ENCODE peak calls at places on chromosomes 13 and 19, in six cellular contexts. One of them, this sample, is unnamed.
A peak's percentile ranks its signal among the peaks of the same experiment; 100 is the strongest.

GRCh38 chr13:91351123-91351522 is 3.6 kb downstream of the MIR17HG start:
- DNase-seq in ACHN: no peak
- DNase-seq in nucleus accumbens: no peak
- DNase-seq in stimulated activated CD8-positive, alpha-beta memory T cell treated with anti-CD3 and anti-CD28 coated beads, Interleukin-12 subunit alpha, Interleukin-12 subunit beta, amount 100 ng/mL, for 1 hour: no peak
- DNase-seq in LHCN-M2: no peak
- DNase-seq in WERI-Rb-1: no peak
- DNase-seq in this sample: no peak

GRCh38 chr13:79226250-79226649 is 179.8 kb downstream of the RBM26 start:
- DNase-seq in stimulated activated CD8-positive, alpha-beta memory T cell treated with anti-CD3 and anti-CD28 coated beads, Interleukin-12 subunit alpha, Interleukin-12 subunit beta, amount 100 ng/mL, for 1 hour: no peak
- DNase-seq in LHCN-M2: no peak
- DNase-seq in nucleus accumbens: no peak
- DNase-seq in WERI-Rb-1: no peak
- DNase-seq in ACHN: no peak
- DNase-seq in this sample: no peak

GRCh38 chr19:31348416-31349159 is 648 bp downstream of the TSHZ3 start:
- DNase-seq in stimulated activated CD8-positive, alpha-beta memory T cell treated with anti-CD3 and anti-CD28 coated beads, Interleukin-12 subunit alpha, Interleukin-12 subunit beta, amount 100 ng/mL, for 1 hour: no peak
- DNase-seq in ACHN: peak; percentile 34
- DNase-seq in LHCN-M2: peak; percentile 27
- DNase-seq in WERI-Rb-1: peak; percentile 28
- DNase-seq in nucleus accumbens: no peak
- DNase-seq in this sample: peak; percentile 37

GRCh38 chr19:16419671-16420394 is 51.9 kb downstream of the EPS15L1 start:
- DNase-seq in stimulated activated CD8-positive, alpha-beta memory T cell treated with anti-CD3 and anti-CD28 coated beads, Interleukin-12 subunit alpha, Interleukin-12 subunit beta, amount 100 ng/mL, for 1 hour: no peak
- DNase-seq in ACHN: no peak
- DNase-seq in LHCN-M2: no peak
- DNase-seq in nucleus accumbens: no peak
- DNase-seq in WERI-Rb-1: no peak
- DNase-seq in this sample: no peak

GRCh38 chr13:27125357-27126282 is 46.0 kb downstream of the USP12 start:
- DNase-seq in WERI-Rb-1: no peak
- DNase-seq in ACHN: no peak
- DNase-seq in nucleus accumbens: peak; percentile 9
- DNase-seq in stimulated activated CD8-positive, alpha-beta memory T cell treated with anti-CD3 and anti-CD28 coated beads, Interleukin-12 subunit alpha, Interleukin-12 subunit beta, amount 100 ng/mL, for 1 hour: no peak
- DNase-seq in LHCN-M2: no peak
- DNase-seq in this sample: no peak

GRCh38 chr13:75402787-75403186 is 79.2 kb downstream of the TBC1D4 start:
- DNase-seq in stimulated activated CD8-positive, alpha-beta memory T cell treated with anti-CD3 and anti-CD28 coated beads, Interleukin-12 subunit alpha, Interleukin-12 subunit beta, amount 100 ng/mL, for 1 hour: no peak
- DNase-seq in LHCN-M2: no peak
- DNase-seq in WERI-Rb-1: no peak
- DNase-seq in ACHN: peak; percentile 17
- DNase-seq in nucleus accumbens: no peak
- DNase-seq in this sample: no peak

GRCh38 chr13:98785968-98786367 is 33.5 kb upstream of the SLC15A1 start:
- DNase-seq in LHCN-M2: no peak
- DNase-seq in nucleus accumbens: no peak
- DNase-seq in ACHN: no peak
- DNase-seq in stimulated activated CD8-positive, alpha-beta memory T cell treated with anti-CD3 and anti-CD28 coated beads, Interleukin-12 subunit alpha, Interleukin-12 subunit beta, amount 100 ng/mL, for 1 hour: no peak
- DNase-seq in WERI-Rb-1: no peak
- DNase-seq in this sample: no peak

GRCh38 chr19:47792616-47793015 is 11.7 kb downstream of the TPRX1 start:
- DNase-seq in LHCN-M2: no peak
- DNase-seq in nucleus accumbens: no peak
- DNase-seq in stimulated activated CD8-positive, alpha-beta memory T cell treated with anti-CD3 and anti-CD28 coated beads, Interleukin-12 subunit alpha, Interleukin-12 subunit beta, amount 100 ng/mL, for 1 hour: no peak
- DNase-seq in ACHN: no peak
- DNase-seq in WERI-Rb-1: no peak
- DNase-seq in this sample: no peak

GRCh38 chr13:92265408-92265807 is 867.0 kb downstream of the GPC5 start:
- DNase-seq in stimulated activated CD8-positive, alpha-beta memory T cell treated with anti-CD3 and anti-CD28 coated beads, Interleukin-12 subunit alpha, Interleukin-12 subunit beta, amount 100 ng/mL, for 1 hour: no peak
- DNase-seq in nucleus accumbens: no peak
- DNase-seq in LHCN-M2: no peak
- DNase-seq in WERI-Rb-1: no peak
- DNase-seq in ACHN: no peak
- DNase-seq in this sample: no peak

GRCh38 chr19:7349961-7350711 is 1.4 kb downstream of the ARHGEF18 start:
- DNase-seq in LHCN-M2: no peak
- DNase-seq in stimulated activated CD8-positive, alpha-beta memory T cell treated with anti-CD3 and anti-CD28 coated beads, Interleukin-12 subunit alpha, Interleukin-12 subunit beta, amount 100 ng/mL, for 1 hour: peak; percentile 32
- DNase-seq in nucleus accumbens: no peak
- DNase-seq in WERI-Rb-1: no peak
- DNase-seq in ACHN: no peak
- DNase-seq in this sample: no peak

GRCh38 chr19:2271516-2272103 is 10.4 kb downstream of the PEAK3 start:
- DNase-seq in stimulated activated CD8-positive, alpha-beta memory T cell treated with anti-CD3 and anti-CD28 coated beads, Interleukin-12 subunit alpha, Interleukin-12 subunit beta, amount 100 ng/mL, for 1 hour: no peak
- DNase-seq in ACHN: peak; percentile 62
- DNase-seq in LHCN-M2: peak; percentile 88
- DNase-seq in WERI-Rb-1: no peak
- DNase-seq in nucleus accumbens: no peak
- DNase-seq in this sample: peak; percentile 75

GRCh38 chr19:10769533-10770491 is 51.9 kb downstream of the DNM2 start:
- DNase-seq in LHCN-M2: peak; percentile 20
- DNase-seq in nucleus accumbens: peak; percentile 54
- DNase-seq in stimulated activated CD8-positive, alpha-beta memory T cell treated with anti-CD3 and anti-CD28 coated beads, Interleukin-12 subunit alpha, Interleukin-12 subunit beta, amount 100 ng/mL, for 1 hour: no peak
- DNase-seq in WERI-Rb-1: peak; percentile 77
- DNase-seq in ACHN: peak; percentile 54
- DNase-seq in this sample: peak; percentile 17

GRCh38 chr19:18020212-18021067 is 12.5 kb downstream of the ARRDC2 start:
- DNase-seq in ACHN: no peak
- DNase-seq in nucleus accumbens: peak; percentile 83
- DNase-seq in LHCN-M2: peak; percentile 40
- DNase-seq in WERI-Rb-1: no peak
- DNase-seq in stimulated activated CD8-positive, alpha-beta memory T cell treated with anti-CD3 and anti-CD28 coated beads, Interleukin-12 subunit alpha, Interleukin-12 subunit beta, amount 100 ng/mL, for 1 hour: no peak
- DNase-seq in this sample: peak; percentile 51

GRCh38 chr19:40217921-40218890 is at the start of gene TTC9B:
- DNase-seq in WERI-Rb-1: peak; percentile 25
- DNase-seq in nucleus accumbens: no peak
- DNase-seq in stimulated activated CD8-positive, alpha-beta memory T cell treated with anti-CD3 and anti-CD28 coated beads, Interleukin-12 subunit alpha, Interleukin-12 subunit beta, amount 100 ng/mL, for 1 hour: no peak
- DNase-seq in LHCN-M2: no peak
- DNase-seq in ACHN: peak; percentile 24
- DNase-seq in this sample: no peak

GRCh38 chr19:30539981-30540380 is 167.8 kb downstream of the ZNF536 start:
- DNase-seq in stimulated activated CD8-positive, alpha-beta memory T cell treated with anti-CD3 and anti-CD28 coated beads, Interleukin-12 subunit alpha, Interleukin-12 subunit beta, amount 100 ng/mL, for 1 hour: no peak
- DNase-seq in WERI-Rb-1: no peak
- DNase-seq in LHCN-M2: no peak
- DNase-seq in nucleus accumbens: no peak
- DNase-seq in ACHN: no peak
- DNase-seq in this sample: no peak

This sample was measured in RPMI7951.